ENCODE peak calls at places on chromosomes 4 and X, in ten cellular contexts. R is D721Med, J is sigmoid colon, H is epithelial cell of esophagus, Z is ovary, P is GM12865, B is heart right ventricle, O is WTC11, X is right atrium auricular region, K is fibroblast of mammary gland. I is an unnamed sample.

GRCh38 chrX:39643533-39643932 is 454.2 kb downstream of the BCOR start:
- DNase-seq in R (no peak), J (no peak), H (no peak), Z (no peak), P (no peak), B (no peak), O (no peak), X (no peak), K (no peak), I (no peak)

GRCh38 chr4:110510955-110511544 is 35.1 kb downstream of the ENPEP start:
- DNase-seq in R (peak), J (no peak), H (peak), Z (no peak), P (peak), B (no peak), O (no peak), X (no peak), K (peak), I (no peak)

GRCh38 chrX:13125188-13125587 is 80.8 kb upstream of the FAM9C start:
- DNase-seq in R (no peak), J (no peak), H (no peak), Z (no peak), P (no peak), B (no peak), O (no peak), X (no peak), K (no peak), I (no peak)

GRCh38 chr4:138078751-138079150 is 163.4 kb downstream of the SLC7A11 start:
- DNase-seq in R (no peak), J (no peak), H (no peak), Z (no peak), P (no peak), B (no peak), O (no peak), X (no peak), K (peak), I (no peak)

GRCh38 chr4:67014592-67014991 is 530.7 kb downstream of the CENPC start:
- DNase-seq in R (no peak), J (no peak), H (no peak), Z (no peak), P (no peak), B (no peak), O (peak), X (no peak), K (no peak), I (no peak)

GRCh38 chr4:161629694-161630441 is 533.9 kb downstream of the FSTL5 start:
- DNase-seq in R (no peak), J (peak), H (peak), Z (no peak), P (no peak), B (no peak), O (no peak), X (no peak), K (no peak), I (no peak)

GRCh38 chr4:181234951-181235350 is 1008.3 kb upstream of the TENM3 start:
- DNase-seq in R (no peak), J (no peak), H (no peak), Z (no peak), P (no peak), B (no peak), O (no peak), X (no peak), K (no peak), I (no peak)

GRCh38 chrX:132592880-132593279 is 104.0 kb upstream of the MBNL3 start:
- DNase-seq in R (no peak), J (no peak), H (peak), Z (no peak), P (peak), B (no peak), O (peak), X (no peak), K (peak), I (no peak)

GRCh38 chr4:125397226-125397625 is 82.5 kb downstream of the FAT4 start:
- DNase-seq in R (no peak), J (no peak), H (peak), Z (no peak), P (no peak), B (no peak), O (no peak), X (no peak), K (no peak), I (no peak)

GRCh38 chr4:182578402-182578801 is 335.2 kb downstream of the TENM3 start:
- DNase-seq in R (no peak), J (no peak), H (peak), Z (no peak), P (no peak), B (no peak), O (no peak), X (no peak), K (peak), I (no peak)

GRCh38 chrX:139121616-139122286 is 408.8 kb upstream of the F9 start:
- DNase-seq in R (no peak), J (no peak), H (no peak), Z (no peak), P (no peak), B (no peak), O (no peak), X (no peak), K (no peak), I (no peak)

GRCh38 chrX:139125916-139126315 is 404.6 kb upstream of the F9 start:
- DNase-seq in R (no peak), J (no peak), H (no peak), Z (no peak), P (no peak), B (no peak), O (no peak), X (no peak), K (no peak), I (no peak)

GRCh38 chrX:139120760-139121159 is 409.2 kb upstream of the FGF13 start:
- DNase-seq in R (no peak), J (no peak), H (peak), Z (no peak), P (no peak), B (no peak), O (no peak), X (no peak), K (peak), I (no peak)

GRCh38 chrX:139126493-139126892 is 404.0 kb upstream of the F9 start:
- DNase-seq in R (no peak), J (no peak), H (peak), Z (no peak), P (peak), B (peak), O (peak), X (no peak), K (peak), I (no peak)
- TF ChIP-seq CTCF in R (peak), J (no peak), H (peak), Z (no peak), P (peak), B (peak), O (peak), X (no peak), K (peak), I (no peak)

DNA sequence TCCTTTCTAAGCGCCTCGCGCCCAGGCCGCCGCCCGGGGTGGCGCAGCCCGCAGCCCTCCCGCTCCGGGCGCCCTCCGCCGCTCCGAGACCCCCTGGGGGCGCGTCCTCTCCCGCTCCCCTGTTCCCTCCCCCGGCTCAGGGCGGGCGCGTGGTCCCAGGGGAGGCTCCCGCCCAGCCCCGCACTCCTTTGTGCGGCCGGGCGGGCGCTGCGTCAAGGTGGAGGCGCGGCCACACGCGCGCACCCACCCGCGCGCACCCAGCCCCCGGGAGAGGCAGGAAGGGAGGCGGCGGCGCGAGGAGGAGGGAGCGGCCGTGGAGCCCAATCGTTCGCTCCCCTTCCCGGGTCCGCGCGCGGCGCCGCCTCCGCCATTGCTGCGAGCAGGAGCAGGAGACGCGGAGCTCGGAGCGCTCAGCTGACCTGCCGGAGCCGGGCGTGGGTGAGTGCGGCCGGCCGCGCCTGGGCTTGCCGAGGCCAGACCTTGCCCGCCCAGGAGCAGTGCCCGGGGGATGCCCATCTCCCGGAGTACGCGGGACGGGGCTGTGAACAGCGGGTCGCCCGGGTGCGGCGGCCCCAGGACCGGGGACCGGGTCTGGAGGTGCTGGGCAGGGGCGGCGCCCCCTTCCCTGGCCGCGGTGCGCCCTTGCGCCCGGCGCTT is at the start of gene NSG1:
- DNase-seq in R (no peak), J (no peak), H (peak), Z (peak), P (peak), B (no peak), O (peak), X (no peak), K (peak), I (no peak)
- TF ChIP-seq CTCF in R (no peak), J (no peak), H (no peak), Z (no peak), P (no peak), B (no peak), O (no peak), X (no peak), K (no peak), I (no peak)

GRCh38 chrX:119753639-119754257 is 4.6 kb upstream of the SOWAHD start:
- DNase-seq in R (no peak), J (no peak), H (peak), Z (no peak), P (peak), B (no peak), O (peak), X (no peak), K (peak), I (no peak)
- TF ChIP-seq CTCF in R (peak), J (no peak), H (peak), Z (no peak), P (peak), B (peak), O (no peak), X (no peak), K (peak), I (no peak)

GRCh38 chr4:86878640-86879039 is 13.6 kb downstream of the C4orf36 start:
- DNase-seq in R (no peak), J (no peak), H (no peak), Z (no peak), P (no peak), B (no peak), O (no peak), X (no peak), K (no peak), I (no peak)
- TF ChIP-seq CTCF in R (no peak), J (no peak), H (peak), Z (no peak), P (no peak), B (no peak), O (peak), X (no peak), K (no peak), I (no peak)

GRCh38 chr4:146179784-146180405 is 4.4 kb downstream of the LSM6 start:
- DNase-seq in R (no peak), J (no peak), H (no peak), Z (no peak), P (no peak), B (no peak), O (no peak), X (no peak), K (peak), I (no peak)

GRCh38 chr4:146175541-146176453 is at the start of gene LSM6:
- DNase-seq in R (peak), J (peak), H (peak), Z (peak), P (peak), B (peak), O (peak), X (peak), K (peak), I (peak)
- TF ChIP-seq CTCF in R (no peak), J (no peak), H (no peak), Z (no peak), P (no peak), B (no peak), O (no peak), X (no peak), K (no peak), I (no peak)

GRCh38 chr4:793109-793861 is 32.6 kb downstream of the CPLX1 start:
- DNase-seq in R (no peak), J (no peak), H (no peak), Z (no peak), P (no peak), B (no peak), O (no peak), X (no peak), K (no peak), I (no peak)

GRCh38 chr4:791201-791865 is 34.6 kb downstream of the CPLX1 start:
- DNase-seq in R (no peak), J (peak), H (no peak), Z (no peak), P (no peak), B (no peak), O (no peak), X (no peak), K (no peak), I (no peak)

GRCh38 chr4:791866-792630 is 33.9 kb downstream of the CPLX1 start:
- DNase-seq in R (no peak), J (no peak), H (peak), Z (peak), P (peak), B (no peak), O (peak), X (no peak), K (no peak), I (no peak)

GRCh38 chr4:793941-794621 is 31.8 kb downstream of the CPLX1 start:
- DNase-seq in R (no peak), J (no peak), H (no peak), Z (no peak), P (peak), B (no peak), O (no peak), X (no peak), K (no peak), I (no peak)

DNA sequence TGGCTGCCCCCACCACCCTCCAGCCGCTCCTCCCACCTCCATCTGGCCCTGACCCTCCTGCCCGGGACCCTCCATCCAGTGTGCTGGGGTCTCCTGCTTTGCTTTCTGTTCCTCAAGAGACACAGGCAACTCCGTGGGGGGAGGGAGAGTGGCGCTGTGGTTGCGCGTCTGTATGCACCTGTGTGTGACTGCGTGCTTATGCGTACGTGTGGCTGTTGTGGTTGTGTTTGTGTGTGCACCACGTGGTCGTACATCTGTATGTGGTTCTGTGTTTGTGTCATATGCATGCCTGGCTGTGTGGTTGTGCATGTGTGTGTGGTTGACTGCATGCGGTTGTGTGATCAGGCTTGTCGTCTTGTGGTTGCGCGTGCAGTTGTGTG is 33.2 kb downstream of the CPLX1 start:
- DNase-seq in R (no peak), J (no peak), H (no peak), Z (peak), P (peak), B (no peak), O (no peak), X (no peak), K (no peak), I (no peak)
- TF ChIP-seq CTCF in R (no peak), J (no peak), H (no peak), Z (no peak), P (no peak), B (no peak), O (no peak), X (no peak), K (no peak), I (no peak)

DNA sequence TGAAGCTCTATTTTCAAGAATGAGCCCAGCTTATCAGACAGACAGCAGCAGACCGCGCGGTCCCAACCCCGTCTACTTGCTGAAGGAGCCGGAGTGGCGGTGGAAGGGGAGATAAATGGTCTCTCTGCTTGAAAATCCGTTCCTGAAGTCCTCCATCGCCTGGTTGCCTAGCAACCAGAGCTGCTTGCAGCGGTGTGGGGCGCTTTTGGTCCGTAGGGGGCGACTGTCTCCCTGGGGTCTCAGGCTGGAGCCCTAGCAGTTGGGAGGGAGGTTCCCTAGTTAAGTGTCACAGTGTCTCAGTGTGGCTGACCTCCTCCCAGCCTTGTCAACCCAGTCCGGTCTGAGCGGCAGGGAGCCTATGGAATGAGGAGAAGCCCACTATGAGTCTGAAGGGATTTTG is 8.3 kb upstream of the DLG3 start:
- DNase-seq in R (no peak), J (no peak), H (no peak), Z (no peak), P (no peak), B (no peak), O (peak), X (no peak), K (peak), I (no peak)
- TF ChIP-seq CTCF in R (no peak), J (no peak), H (no peak), Z (no peak), P (peak), B (no peak), O (no peak), X (no peak), K (peak), I (no peak)

GRCh38 chr4:155761047-155761446 is 2.2 kb downstream of the GUCY1B1 start:
- DNase-seq in R (no peak), J (no peak), H (no peak), Z (no peak), P (no peak), B (no peak), O (no peak), X (no peak), K (no peak), I (no peak)

GRCh38 chr4:155759372-155760252 is 791 bp downstream of the GUCY1B1 start:
- DNase-seq in R (peak), J (peak), H (peak), Z (peak), P (peak), B (peak), O (peak), X (peak), K (peak), I (peak)

GRCh38 chr4:155761916-155762315 is 3.1 kb downstream of the GUCY1B1 start:
- DNase-seq in R (no peak), J (no peak), H (no peak), Z (no peak), P (no peak), B (no peak), O (no peak), X (no peak), K (no peak), I (no peak)

GRCh38 chr4:155757745-155758265 is 1.0 kb upstream of the GUCY1B1 start:
- DNase-seq in R (no peak), J (no peak), H (no peak), Z (no peak), P (peak), B (no peak), O (no peak), X (no peak), K (no peak), I (no peak)

GRCh38 chr4:155758500-155759371 is at the start of gene GUCY1B1:
- DNase-seq in R (peak), J (peak), H (peak), Z (peak), P (peak), B (peak), O (peak), X (peak), K (peak), I (peak)
- TF ChIP-seq CTCF in R (no peak), J (peak), H (peak), Z (peak), P (no peak), B (peak), O (no peak), X (peak), K (peak), I (no peak)

GRCh38 chrX:77431227-77431626 is 16.0 kb upstream of the FGF16 start:
- DNase-seq in R (no peak), J (no peak), H (no peak), Z (no peak), P (peak), B (no peak), O (no peak), X (peak), K (peak), I (no peak)
- TF ChIP-seq CTCF in R (no peak), J (no peak), H (no peak), Z (no peak), P (no peak), B (no peak), O (no peak), X (no peak), K (peak), I (no peak)